ENCODE peak calls at places on chromosomes 13 and 19, in four cellular contexts. E is GOT3, C is NCI-H1930, M is neural crest cell. B is an unnamed sample.

GRCh38 chr13:59088716-59089115 is 1075.0 kb downstream of the DIAPH3 start:
- DNase-seq in E (no peak), C (no peak), M (no peak), B (no peak)

GRCh38 chr13:38090913-38091312 is 221.3 kb upstream of the TRPC4 start:
- DNase-seq in E (no peak), C (no peak), M (no peak), B (no peak)

GRCh38 chr19:55836340-55836739 is at the start of gene NLRP4:
- DNase-seq in E (no peak), C (peak; percentile 17), M (no peak), B (no peak)

GRCh38 chr13:50453238-50453637 is 390.3 kb downstream of the DLEU7 start:
- DNase-seq in E (no peak), C (no peak), M (no peak), B (no peak)

GRCh38 chr19:38559428-38560401 is 58.0 kb downstream of the MAP4K1 start:
- DNase-seq in E (no peak), C (no peak), M (no peak), B (peak; percentile 11)

GRCh38 chr13:43266953-43267615 is 243.7 kb downstream of the DNAJC15 start:
- DNase-seq in E (no peak), C (no peak), M (no peak), B (no peak)

GRCh38 chr13:102870677-102871415 is 25.0 kb downstream of the ERCC5 start:
- DNase-seq in E (no peak), C (peak; percentile 45), M (peak; percentile 53), B (peak; percentile 37)

GRCh38 chr13:30408319-30409101 is 13.8 kb upstream of the UBE2L5 start:
- DNase-seq in E (peak; percentile 76), C (peak; percentile 93), M (peak; percentile 97), B (peak; percentile 67)

GRCh38 chr19:50492303-50493052 is 15.8 kb upstream of the GARIN5A start:
- DNase-seq in E (no peak), C (no peak), M (no peak), B (no peak)

GRCh38 chr13:59734393-59734792 is 429.3 kb downstream of the DIAPH3 start:
- DNase-seq in E (no peak), C (no peak), M (no peak), B (no peak)

GRCh38 chr13:109630281-109630680 is 156.1 kb downstream of the IRS2 start:
- DNase-seq in E (no peak), C (no peak), M (no peak), B (no peak)

GRCh38 chr13:65762015-65762414 is 1468.1 kb downstream of the PCDH9 start:
- DNase-seq in E (no peak), C (no peak), M (no peak), B (no peak)

GRCh38 chr13:49649244-49649962 is 21.1 kb downstream of the ARL11 start:
- DNase-seq in E (no peak), C (no peak), M (no peak), B (no peak)

GRCh38 chr19:33054623-33055022 is 10.1 kb downstream of the RHPN2 start:
- DNase-seq in E (no peak), C (no peak), M (no peak), B (no peak)

GRCh38 chr19:38543286-38543806 is 74.4 kb downstream of the MAP4K1 start:
- DNase-seq in E (no peak), C (no peak), M (no peak), B (no peak)

GRCh38 chr13:48655291-48655690 is 1.6 kb downstream of the CYSLTR2 start:
- DNase-seq in E (no peak), C (peak; percentile 45), M (no peak), B (no peak)

GRCh38 chr19:40907968-40908735 is 26.1 kb upstream of the CYP2A7 start:
- DNase-seq in E (no peak), C (no peak), M (no peak), B (no peak)

GRCh38 chr19:17125052-17125727 is 49.6 kb downstream of the MYO9B start:
- DNase-seq in E (no peak), C (no peak), M (no peak), B (no peak)

GRCh38 chr19:15062036-15062435 is 12.8 kb downstream of the CASP14 start:
- DNase-seq in E (no peak), C (peak; percentile 2), M (no peak), B (no peak)

GRCh38 chr13:95745289-95745688 is 68.3 kb downstream of the DNAJC3 start:
- DNase-seq in E (no peak), C (no peak), M (no peak), B (no peak)

GRCh38 chr13:109427695-109428094 is 358.7 kb downstream of the IRS2 start:
- DNase-seq in E (no peak), C (no peak), M (no peak), B (no peak)

GRCh38 chr13:51125495-51126226 is 14.6 kb upstream of the C13orf42 start:
- DNase-seq in E (no peak), C (peak; percentile 77), M (peak; percentile 57), B (no peak)

GRCh38 chr13:51339952-51340732 is 651 bp downstream of the SERPINE3 start:
- DNase-seq in E (no peak), C (no peak), M (no peak), B (no peak)

GRCh38 chr19:4557971-4558941 is 1.2 kb downstream of the SEMA6B start:
- DNase-seq in E (no peak), C (peak; percentile 16), M (peak; percentile 70), B (no peak)

GRCh38 chr13:83386609-83387008 is 495.7 kb downstream of the SLITRK1 start:
- DNase-seq in E (no peak), C (no peak), M (no peak), B (no peak)

GRCh38 chr19:56601375-56601774 is 6.3 kb downstream of the ZNF71 start:
- DNase-seq in E (no peak), C (no peak), M (no peak), B (no peak)

GRCh38 chr13:70385852-70386251 is 277.6 kb upstream of the KLHL1 start:
- DNase-seq in E (no peak), C (no peak), M (no peak), B (no peak)

GRCh38 chr13:104253063-104253680 is 1187.0 kb upstream of the SLC10A2 start:
- DNase-seq in E (no peak), C (no peak), M (no peak), B (no peak)

GRCh38 chr13:45393941-45394570 is 24.1 kb downstream of the SLC25A30 start:
- DNase-seq in E (no peak), C (peak; percentile 41), M (no peak), B (peak; percentile 67)

GRCh38 chr19:16376649-16377048 is 52.0 kb downstream of the KLF2 start:
- DNase-seq in E (no peak), C (no peak), M (peak; percentile 27), B (peak; percentile 53)

GRCh38 chr13:48411281-48412099 is 1.4 kb downstream of the LPAR6 start:
- DNase-seq in E (no peak), C (no peak), M (no peak), B (no peak)

GRCh38 chr19:2097330-2098327 is 914 bp downstream of the IZUMO4 start:
- DNase-seq in E (no peak), C (no peak), M (no peak), B (no peak)

GRCh38 chr19:325937-326565 is 18.5 kb downstream of the MIER2 start:
- DNase-seq in E (no peak), C (no peak), M (no peak), B (no peak)

GRCh38 chr13:41588899-41589298 is 131.5 kb downstream of the RGCC start:
- DNase-seq in E (no peak), C (no peak), M (no peak), B (no peak)

GRCh38 chr19:39253374-39254149 is 4.9 kb upstream of the IFNL4 start:
- DNase-seq in E (no peak), C (no peak), M (no peak), B (no peak)

GRCh38 chr13:48398450-48399095 is 14.3 kb downstream of the LPAR6 start:
- DNase-seq in E (no peak), C (no peak), M (no peak), B (no peak)

GRCh38 chr13:100550433-100550832 is 38.2 kb downstream of the GGACT start:
- DNase-seq in E (no peak), C (no peak), M (peak; percentile 28), B (no peak)

GRCh38 chr19:7526093-7526929 is 3.9 kb downstream of the MCOLN1 start:
- DNase-seq in E (no peak), C (no peak), M (no peak), B (no peak)

GRCh38 chr19:3669134-3669436 is 31.2 kb downstream of the PIP5K1C start:
- DNase-seq in E (no peak), C (no peak), M (no peak), B (no peak)

B was measured in 8988T.